ENCODE peak calls at places on chromosomes 7 and 10, in four cellular contexts. U is uterus, M is kidney, I is fibroblast of lung. O is an unnamed sample.

GRCh38 chr7:27520828-27521790 is 141.6 kb downstream of the HIBADH start:
- DNase-seq in U (peak), M (peak), I (peak), O (no peak)

GRCh38 chr10:121375201-121375600 is 223.0 kb downstream of the FGFR2 start:
- DNase-seq in U (no peak), M (no peak), I (no peak), O (no peak)

GRCh38 chr10:77392236-77392721 is 245.3 kb downstream of the KCNMA1 start:
- DNase-seq in U (peak), M (no peak), I (peak), O (no peak)

GRCh38 chr7:21767300-21767900 is 178.3 kb downstream of the CDCA7L start:
- DNase-seq in U (no peak), M (no peak), I (peak), O (peak)

GRCh38 chr10:127976286-127976685 is 69.4 kb downstream of the PTPRE start:
- DNase-seq in U (no peak), M (no peak), I (peak), O (no peak)

GRCh38 chr10:13515467-13515866 is 13.3 kb downstream of the BEND7 start:
- DNase-seq in U (no peak), M (no peak), I (no peak), O (no peak)

GRCh38 chr10:24279166-24279565 is 70.2 kb downstream of the KIAA1217 start:
- DNase-seq in U (no peak), M (no peak), I (no peak), O (no peak)

GRCh38 chr7:39504963-39505362 is 61.2 kb upstream of the YAE1 start:
- DNase-seq in U (peak), M (no peak), I (peak), O (no peak)

GRCh38 chr10:118582511-118582910 is 12.9 kb downstream of the PRLHR start:
- DNase-seq in U (no peak), M (no peak), I (no peak), O (no peak)

GRCh38 chr10:68559872-68560200 is 301 bp upstream of the TET1 start:
- DNase-seq in U (no peak), M (no peak), I (no peak), O (no peak)

GRCh38 chr7:80726731-80727130 is 88.3 kb downstream of the CD36 start:
- DNase-seq in U (no peak), M (no peak), I (no peak), O (no peak)

GRCh38 chr7:80729586-80730320 is 91.3 kb downstream of the CD36 start:
- DNase-seq in U (no peak), M (no peak), I (peak), O (no peak)

GRCh38 chr7:80735330-80735729 is 96.9 kb downstream of the CD36 start:
- DNase-seq in U (no peak), M (no peak), I (no peak), O (no peak)

GRCh38 chr7:80736371-80736770 is 97.9 kb downstream of the CD36 start:
- DNase-seq in U (no peak), M (no peak), I (peak), O (no peak)

GRCh38 chr7:80732635-80733034 is 94.2 kb downstream of the CD36 start:
- DNase-seq in U (no peak), M (no peak), I (no peak), O (no peak)
- TF ChIP-seq CTCF in U (no peak), M (no peak), I (no peak), O (peak)

GRCh38 chr10:99967961-99968360 is 41.8 kb downstream of the DNMBP start:
- DNase-seq in U (no peak), M (no peak), I (no peak), O (no peak)

GRCh38 chr10:99958806-99959205 is 50.9 kb downstream of the DNMBP start:
- DNase-seq in U (no peak), M (no peak), I (no peak), O (no peak)

GRCh38 chr10:99966306-99966705 is 43.4 kb downstream of the DNMBP start:
- DNase-seq in U (no peak), M (no peak), I (peak), O (no peak)

GRCh38 chr10:99965700-99966099 is 44.0 kb downstream of the DNMBP start:
- DNase-seq in U (no peak), M (no peak), I (peak), O (no peak)

GRCh38 chr10:99964791-99965190 is 45.0 kb downstream of the DNMBP start:
- DNase-seq in U (no peak), M (no peak), I (peak), O (no peak)
- TF ChIP-seq CTCF in U (no peak), M (no peak), I (peak), O (no peak)

DNA sequence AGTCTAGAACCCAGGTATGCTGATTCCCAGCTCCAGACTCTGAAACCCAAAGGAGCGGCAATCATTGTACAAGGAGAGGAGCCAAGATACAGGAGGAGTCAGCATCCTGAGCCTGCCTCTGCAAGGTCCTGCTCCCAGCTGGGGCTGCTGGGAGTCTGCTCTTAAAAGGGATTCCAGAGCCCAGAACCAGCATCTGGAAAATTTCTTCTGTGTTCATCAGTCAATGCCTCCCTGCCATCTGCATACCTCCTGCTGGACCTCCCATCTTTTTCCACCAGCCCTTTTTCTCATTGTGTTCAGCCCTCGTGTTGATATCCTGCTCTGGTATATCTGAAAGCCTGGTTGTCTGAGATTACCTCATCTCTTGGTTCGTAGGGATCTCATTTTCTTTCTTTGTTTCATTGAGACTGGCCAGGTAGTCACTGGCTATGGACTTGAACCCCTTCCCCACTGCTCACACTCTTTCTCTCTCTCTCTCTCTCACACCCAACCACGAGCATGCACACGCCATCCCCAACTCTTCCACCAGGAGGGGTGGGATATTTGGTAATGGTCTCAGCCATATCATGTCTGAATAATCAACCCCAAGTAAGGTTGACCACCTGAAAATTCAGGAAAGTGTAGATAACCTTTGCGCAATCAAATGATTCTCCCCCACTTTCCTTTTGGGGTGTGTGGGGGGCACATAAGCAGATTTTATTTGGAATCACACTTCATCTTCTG is 608.8 kb downstream of the LRMDA start:
- DNase-seq in U (no peak), M (no peak), I (no peak), O (no peak)
- TF ChIP-seq CTCF in U (no peak), M (no peak), I (no peak), O (no peak)

GRCh38 chr10:81871558-81871957 is 3.4 kb upstream of the NRG3 start:
- DNase-seq in U (no peak), M (no peak), I (no peak), O (no peak)
- TF ChIP-seq CTCF in U (no peak), M (no peak), I (no peak), O (no peak)

GRCh38 chr7:106095634-106096033 is 16.5 kb downstream of the SYPL1 start:
- DNase-seq in U (no peak), M (no peak), I (no peak), O (no peak)

GRCh38 chr7:106098889-106099288 is 13.2 kb downstream of the SYPL1 start:
- DNase-seq in U (no peak), M (no peak), I (no peak), O (no peak)

GRCh38 chr7:106099539-106099938 is 12.6 kb downstream of the SYPL1 start:
- DNase-seq in U (no peak), M (no peak), I (no peak), O (no peak)

GRCh38 chr7:106092204-106092603 is 19.9 kb downstream of the SYPL1 start:
- DNase-seq in U (no peak), M (no peak), I (peak), O (no peak)

GRCh38 chr7:106094780-106095179 is 17.3 kb downstream of the SYPL1 start:
- DNase-seq in U (no peak), M (no peak), I (no peak), O (no peak)
- TF ChIP-seq CTCF in U (no peak), M (peak), I (no peak), O (no peak)

DNA sequence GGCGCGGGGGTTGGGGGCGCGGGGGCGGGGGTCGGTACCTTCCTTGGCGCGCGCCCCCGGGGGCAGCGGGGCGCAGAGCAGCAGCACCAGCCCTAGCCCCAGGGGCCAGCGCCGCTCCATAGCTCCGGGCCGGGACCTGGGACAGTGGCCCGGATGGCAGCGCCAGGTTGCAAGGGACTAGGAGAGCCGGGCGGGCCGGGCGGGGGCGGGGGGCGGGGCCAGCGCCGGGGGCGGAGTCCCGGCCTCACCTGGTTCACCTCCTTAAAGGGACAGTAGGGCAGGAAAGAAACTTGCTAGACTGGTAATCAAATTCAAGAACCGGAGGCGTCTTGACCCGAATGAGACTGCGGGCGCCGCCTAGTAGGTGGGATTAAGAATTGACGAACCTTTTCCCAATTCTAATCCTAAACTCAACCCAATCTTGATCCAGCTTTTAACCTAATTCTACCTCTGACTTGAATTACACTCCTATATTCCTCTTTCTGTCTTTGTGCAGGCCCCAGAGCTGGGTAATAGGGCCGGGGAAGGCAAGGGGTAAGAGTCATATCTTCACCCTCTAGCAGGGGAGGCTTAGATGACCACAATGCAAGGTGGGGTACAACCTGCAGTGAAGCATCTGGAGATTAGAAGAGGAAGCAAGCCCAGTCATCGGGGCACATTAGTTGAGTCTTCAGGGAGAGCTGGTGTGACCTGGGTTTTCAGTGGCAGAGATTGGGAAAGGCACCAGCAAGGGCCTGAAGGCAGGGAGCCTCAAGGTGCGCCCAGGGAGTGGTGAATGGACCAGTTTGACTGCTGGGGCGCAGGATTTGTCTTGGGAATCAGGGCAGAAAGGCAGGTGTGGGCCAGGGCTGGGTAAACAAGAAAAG is at the start of gene EPHA1:
- DNase-seq in U (no peak), M (peak), I (no peak), O (peak)
- TF ChIP-seq CTCF in U (no peak), M (peak), I (no peak), O (peak)

GRCh38 chr10:19563424-19564141 is 252.6 kb upstream of the PLXDC2 start:
- DNase-seq in U (no peak), M (no peak), I (no peak), O (no peak)
- TF ChIP-seq CTCF in U (no peak), M (no peak), I (no peak), O (no peak)

GRCh38 chr10:73399054-73399453 is 14.8 kb downstream of the ANXA7 start:
- DNase-seq in U (no peak), M (no peak), I (no peak), O (no peak)

GRCh38 chr10:73401636-73402035 is 12.2 kb downstream of the ANXA7 start:
- DNase-seq in U (no peak), M (no peak), I (no peak), O (no peak)

GRCh38 chr10:73398024-73398423 is 15.8 kb downstream of the ANXA7 start:
- DNase-seq in U (no peak), M (no peak), I (no peak), O (no peak)
- TF ChIP-seq CTCF in U (no peak), M (no peak), I (no peak), O (peak)

DNA sequence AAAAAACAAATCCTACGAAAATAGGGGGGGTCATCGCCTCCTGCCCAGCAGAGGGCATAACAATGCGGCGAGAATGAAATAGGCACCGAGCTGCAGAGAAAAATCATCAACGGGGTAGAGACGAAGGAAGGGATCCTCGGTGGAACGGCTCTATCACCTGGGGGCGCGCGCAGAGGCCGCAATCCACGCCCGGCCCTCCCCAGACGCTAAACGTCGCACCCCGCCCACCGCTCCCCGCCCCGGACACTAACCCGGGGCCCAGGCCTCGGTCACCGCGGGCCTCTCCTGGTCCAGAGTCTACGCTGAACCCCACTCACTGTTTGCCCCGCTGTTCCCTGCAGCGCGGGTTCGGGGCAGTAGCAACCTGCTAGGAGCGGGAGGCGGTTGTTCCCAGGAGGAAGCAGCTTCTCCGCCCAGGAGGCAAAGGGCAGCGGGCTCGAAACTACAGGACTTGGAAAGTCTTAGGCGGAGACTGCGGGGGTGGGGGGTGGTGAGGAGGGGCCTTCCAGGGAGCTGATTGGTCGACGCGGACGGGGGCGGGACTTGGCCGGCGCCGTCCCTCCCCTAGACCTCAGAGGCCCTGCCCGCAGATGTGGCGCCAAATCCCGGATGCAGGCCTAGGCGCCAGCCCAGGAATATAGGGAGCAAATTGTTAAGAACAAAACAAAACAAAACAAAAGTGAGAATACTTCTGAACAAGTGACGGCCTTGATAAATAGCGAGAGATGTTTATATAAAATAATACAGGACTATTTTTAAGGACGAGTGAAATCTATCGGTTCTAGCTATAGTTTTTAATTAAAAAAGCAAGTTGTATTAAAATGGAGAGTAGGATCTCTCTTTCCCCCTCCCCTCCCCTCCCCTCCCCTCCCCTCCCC is at the start of gene TCAF1:
- DNase-seq in U (peak), M (peak), I (peak), O (peak)
- TF ChIP-seq CTCF in U (peak), M (peak), I (peak), O (peak)

O was measured in progenitor cell of endocrine pancreas.